ENCODE peak calls at places on chromosomes 7 and 10, in eight cellular contexts. U, X, N, O, M, Q, C and A are unnamed samples.

GRCh38 chr10:87635498-87636312 is 24.0 kb upstream of the PAPSS2 start:
- DNase-seq in U (peak), X (peak), N (no peak), O (peak), M (no peak), Q (no peak), C (peak), A (no peak)

GRCh38 chr10:129965940-129966339 is 1.9 kb upstream of the EBF3 start:
- DNase-seq in U (no peak), X (no peak), N (no peak), O (no peak), M (no peak), Q (no peak), C (no peak), A (no peak)

GRCh38 chr7:78203042-78203720 is 404.6 kb downstream of the PHTF2 start:
- DNase-seq in U (no peak), X (peak), N (no peak), O (peak), M (no peak), Q (no peak), C (no peak), A (no peak)

GRCh38 chr10:63346015-63346441 is 119.7 kb downstream of the JMJD1C start:
- DNase-seq in U (no peak), X (peak), N (no peak), O (peak), M (no peak), Q (no peak), C (no peak), A (no peak)

GRCh38 chr7:131581241-131582157 is 25.1 kb upstream of the PODXL start:
- DNase-seq in U (no peak), X (no peak), N (peak), O (no peak), M (no peak), Q (peak), C (no peak), A (no peak)

GRCh38 chr7:23021581-23021980 is 7.7 kb upstream of the HYCC1 start:
- DNase-seq in U (no peak), X (no peak), N (no peak), O (no peak), M (no peak), Q (no peak), C (no peak), A (no peak)

GRCh38 chr10:120548210-120548609 is 91.2 kb downstream of the PLPP4 start:
- DNase-seq in U (no peak), X (no peak), N (no peak), O (no peak), M (no peak), Q (no peak), C (no peak), A (no peak)

GRCh38 chr7:13981070-13981469 is 8.4 kb downstream of the ETV1 start:
- DNase-seq in U (no peak), X (peak), N (no peak), O (peak), M (peak), Q (no peak), C (no peak), A (no peak)

GRCh38 chr10:44994752-44995530 is 5.8 kb upstream of the ZNF22 start:
- DNase-seq in U (no peak), X (no peak), N (peak), O (no peak), M (no peak), Q (no peak), C (no peak), A (no peak)

GRCh38 chr7:8125680-8126444 is 136.1 kb downstream of the ICA1 start:
- DNase-seq in U (peak), X (no peak), N (no peak), O (no peak), M (no peak), Q (peak), C (peak), A (peak)

GRCh38 chr7:133130166-133130565 is 48.3 kb upstream of the CHCHD3 start:
- DNase-seq in U (no peak), X (no peak), N (no peak), O (no peak), M (no peak), Q (no peak), C (no peak), A (no peak)

GRCh38 chr10:27744478-27745379 is 890 bp downstream of the MKX start:
- DNase-seq in U (peak), X (no peak), N (peak), O (no peak), M (no peak), Q (peak), C (no peak), A (no peak)

GRCh38 chr7:40922316-40922670 is 780.6 kb downstream of the INHBA start:
- DNase-seq in U (no peak), X (peak), N (no peak), O (peak), M (no peak), Q (no peak), C (no peak), A (no peak)

GRCh38 chr10:119620241-119620753 is 23.5 kb upstream of the TIAL1 start:
- DNase-seq in U (peak), X (peak), N (no peak), O (peak), M (no peak), Q (no peak), C (no peak), A (no peak)

GRCh38 chr10:30056281-30056680 is 3.1 kb downstream of the JCAD start:
- DNase-seq in U (no peak), X (no peak), N (no peak), O (peak), M (no peak), Q (no peak), C (no peak), A (no peak)

GRCh38 chr10:28859791-28860190 is 182.5 kb downstream of the BAMBI start:
- DNase-seq in U (no peak), X (no peak), N (no peak), O (no peak), M (no peak), Q (no peak), C (no peak), A (no peak)

GRCh38 chr10:46073564-46073963 is 27.5 kb upstream of the MSMB start:
- DNase-seq in U (no peak), X (no peak), N (no peak), O (no peak), M (no peak), Q (no peak), C (no peak), A (no peak)

GRCh38 chr10:71063431-71063830 is 148.9 kb upstream of the UNC5B start:
- DNase-seq in U (no peak), X (no peak), N (no peak), O (no peak), M (no peak), Q (no peak), C (no peak), A (no peak)

GRCh38 chr7:25396661-25397060 is 168.4 kb upstream of the NPVF start:
- DNase-seq in U (no peak), X (no peak), N (no peak), O (no peak), M (no peak), Q (no peak), C (no peak), A (no peak)

GRCh38 chr7:2757904-2758672 is 70.1 kb downstream of the AMZ1 start:
- DNase-seq in U (peak), X (peak), N (no peak), O (peak), M (peak), Q (no peak), C (peak), A (no peak)

GRCh38 chr10:121662945-121663917 is 65.0 kb upstream of the FGFR2 start:
- DNase-seq in U (peak), X (no peak), N (no peak), O (no peak), M (no peak), Q (no peak), C (no peak), A (no peak)

GRCh38 chr7:25775999-25776736 is 375.8 kb upstream of the NFE2L3 start:
- DNase-seq in U (no peak), X (no peak), N (no peak), O (no peak), M (no peak), Q (peak), C (no peak), A (no peak)

GRCh38 chr10:60394444-60394843 is 4.8 kb upstream of the ANK3 start:
- DNase-seq in U (peak), X (no peak), N (no peak), O (no peak), M (no peak), Q (no peak), C (peak), A (no peak)

GRCh38 chr10:128526793-128527375 is 400.7 kb upstream of the MKI67 start:
- DNase-seq in U (no peak), X (no peak), N (no peak), O (no peak), M (no peak), Q (no peak), C (no peak), A (no peak)

GRCh38 chr10:11838298-11838852 is 15.2 kb downstream of the PROSER2 start:
- DNase-seq in U (no peak), X (no peak), N (no peak), O (no peak), M (no peak), Q (no peak), C (no peak), A (no peak)

GRCh38 chr10:3750884-3751283 is 34.1 kb downstream of the KLF6 start:
- DNase-seq in U (no peak), X (no peak), N (no peak), O (no peak), M (no peak), Q (no peak), C (no peak), A (no peak)

GRCh38 chr7:123666492-123666891 is 10.8 kb downstream of the LMOD2 start:
- DNase-seq in U (no peak), X (no peak), N (no peak), O (peak), M (no peak), Q (no peak), C (no peak), A (no peak)

GRCh38 chr10:36118289-36118688 is 476.2 kb upstream of the FZD8 start:
- DNase-seq in U (no peak), X (no peak), N (no peak), O (no peak), M (no peak), Q (no peak), C (no peak), A (no peak)

GRCh38 chr7:92425311-92425947 is 21.9 kb upstream of the GATAD1 start:
- DNase-seq in U (peak), X (no peak), N (no peak), O (no peak), M (no peak), Q (no peak), C (no peak), A (no peak)

GRCh38 chr10:29681700-29682444 is 47.1 kb upstream of the SVIL start:
- DNase-seq in U (peak), X (no peak), N (no peak), O (no peak), M (no peak), Q (peak), C (peak), A (peak)

GRCh38 chr10:74093530-74094164 is 57.0 kb downstream of the AP3M1 start:
- DNase-seq in U (no peak), X (no peak), N (no peak), O (no peak), M (no peak), Q (no peak), C (no peak), A (no peak)

GRCh38 chr7:130352335-130353074 is 7.9 kb downstream of the CPA5 start:
- DNase-seq in U (no peak), X (peak), N (peak), O (peak), M (no peak), Q (no peak), C (no peak), A (no peak)

GRCh38 chr7:138750473-138750872 is 47.3 kb upstream of the TMEM213 start:
- DNase-seq in U (no peak), X (no peak), N (no peak), O (no peak), M (no peak), Q (no peak), C (no peak), A (no peak)

GRCh38 chr10:12348870-12349627 is at the start of gene CAMK1D:
- DNase-seq in U (peak), X (no peak), N (peak), O (peak), M (peak), Q (peak), C (peak), A (peak)

GRCh38 chr10:23493711-23494110 is 54.8 kb downstream of the OTUD1 start:
- DNase-seq in U (no peak), X (peak), N (no peak), O (no peak), M (no peak), Q (no peak), C (no peak), A (no peak)

GRCh38 chr7:135342887-135343286 is 109.2 kb downstream of the STRA8 start:
- DNase-seq in U (no peak), X (no peak), N (no peak), O (no peak), M (no peak), Q (peak), C (no peak), A (no peak)

GRCh38 chr10:29689001-29689400 is 54.2 kb upstream of the SVIL start:
- DNase-seq in U (peak), X (peak), N (no peak), O (peak), M (no peak), Q (no peak), C (no peak), A (no peak)

GRCh38 chr7:74454059-74454947 is 597 bp downstream of the GTF2IRD1 start:
- DNase-seq in U (peak), X (no peak), N (no peak), O (peak), M (no peak), Q (no peak), C (no peak), A (no peak)